ENCODE peak calls at places on chromosome 20, in six cellular contexts. P is endothelial cell of umbilical vein, E is neural progenitor cell, U is IMR-90, F is mammary epithelial cell, R is H9. S is an unnamed sample. For H3K27me3, the result is how much of the 10 kb centered on the place peaks cover.

GRCh38 chr20:57669626-57670025 is 40.2 kb downstream of the PMEPA1 start:
- DNase-seq in P (no peak), E (no peak), U (no peak), F (no peak), R (no peak), S (no peak)

GRCh38 chr20:55205684-55206083 is 730.3 kb downstream of the DOK5 start:
- DNase-seq in P (no peak), E (no peak), U (no peak), F (peak), R (no peak), S (no peak)

GRCh38 chr20:39751557-39752137 is 789.5 kb downstream of the DHX35 start:
- DNase-seq in P (no peak), E (no peak), U (no peak), F (no peak), R (no peak), S (no peak)

GRCh38 chr20:58065508-58066361 is 162.7 kb downstream of the ANKRD60 start:
- DNase-seq in P (no peak), E (no peak), U (no peak), F (peak), R (no peak), S (no peak)

GRCh38 chr20:34773726-34774125 is 51.7 kb downstream of the NCOA6 start:
- DNase-seq in P (no peak), E (no peak), U (no peak), F (no peak), R (no peak), S (peak)

GRCh38 chr20:21820688-21821087 is 115.2 kb downstream of the PAX1 start:
- DNase-seq in P (no peak), E (no peak), U (no peak), F (no peak), R (no peak), S (no peak)

GRCh38 chr20:58684291-58684690 is 8.3 kb upstream of the NPEPL1 start:
- DNase-seq in P (no peak), E (no peak), U (no peak), F (no peak), R (no peak), S (no peak)

GRCh38 chr20:35674921-35675320 is 10.2 kb upstream of the CPNE1 start:
- DNase-seq in P (no peak), E (no peak), U (no peak), F (no peak), R (no peak), S (no peak)

GRCh38 chr20:17662333-17663039 is 19.6 kb downstream of the RRBP1 start:
- DNase-seq in P (no peak), E (no peak), U (peak), F (no peak), R (no peak), S (peak)

GRCh38 chr20:46217583-46217982 is 90.7 kb downstream of the CDH22 start:
- DNase-seq in P (no peak), E (no peak), U (no peak), F (no peak), R (no peak), S (no peak)

GRCh38 chr20:58309607-58310290 is at the start of gene RAB22A:
- DNase-seq in P (peak), E (peak), U (peak), F (peak), R (peak), S (peak)

GRCh38 chr20:20452254-20452676 is 84.4 kb downstream of the INSM1 start:
- DNase-seq in P (peak), E (peak), U (peak), F (peak), R (peak), S (peak)

GRCh38 chr20:57678340-57678739 is 31.5 kb downstream of the PMEPA1 start:
- DNase-seq in P (no peak), E (no peak), U (no peak), F (no peak), R (no peak), S (no peak)

GRCh38 chr20:35311409-35311808 is 19.2 kb upstream of the FAM83C start:
- DNase-seq in P (no peak), E (no peak), U (peak), F (peak), R (peak), S (no peak)

GRCh38 chr20:57708694-57709673 is 831 bp downstream of the PMEPA1 start:
- DNase-seq in P (peak), E (peak), U (peak), F (no peak), R (no peak), S (peak)

GRCh38 chr20:25544316-25544715 is 41.0 kb downstream of the NINL start:
- DNase-seq in P (no peak), E (no peak), U (no peak), F (no peak), R (no peak), S (peak)

GRCh38 chr20:58623579-58624473 is 27.3 kb upstream of the STX16 start:
- DNase-seq in P (peak), E (no peak), U (peak), F (peak), R (no peak), S (peak)

GRCh38 chr20:32607324-32607723 is 22.2 kb upstream of the NOL4L start:
- DNase-seq in P (no peak), E (no peak), U (no peak), F (no peak), R (no peak), S (no peak)

GRCh38 chr20:52231230-52231746 is 39.7 kb upstream of the ZFP64 start:
- DNase-seq in P (no peak), E (no peak), U (no peak), F (no peak), R (no peak), S (no peak)

GRCh38 chr20:4925842-4926530 is 75.3 kb downstream of the SLC23A2 start:
- DNase-seq in P (peak), E (no peak), U (peak), F (peak), R (no peak), S (peak)

GRCh38 chr20:36468149-36469000 is 72.9 kb upstream of the MYL9 start:
- DNase-seq in P (peak), E (no peak), U (no peak), F (no peak), R (no peak), S (no peak)

GRCh38 chr20:36542019-36542488 is 735 bp downstream of the MYL9 start:
- DNase-seq in P (peak), E (peak), U (peak), F (no peak), R (peak), S (peak)

GRCh38 chr20:42123981-42124473 is 505.9 kb upstream of the CHD6 start:
- DNase-seq in P (no peak), E (no peak), U (no peak), F (no peak), R (no peak), S (no peak)

GRCh38 chr20:41654884-41655283 is 36.7 kb upstream of the CHD6 start:
- DNase-seq in P (no peak), E (peak), U (peak), F (peak), R (peak), S (peak)

GRCh38 chr20:8519887-8520286 is 387.8 kb downstream of the PLCB1 start:
- DNase-seq in P (no peak), E (no peak), U (no peak), F (no peak), R (no peak), S (no peak)
- H3K9ac ChIP-seq in P (no peak), E (no peak), U (no peak), F (no peak), R (no peak), S (no peak)

GRCh38 chr20:63256954-63257353 is 2.7 kb upstream of the NKAIN4 start:
- DNase-seq in P (no peak), E (no peak), U (no peak), F (no peak), R (no peak), S (no peak)

GRCh38 chr20:63259734-63260460 is 5.6 kb upstream of the NKAIN4 start:
- DNase-seq in P (no peak), E (no peak), U (no peak), F (no peak), R (no peak), S (no peak)

GRCh38 chr20:63258826-63259225 is 4.6 kb upstream of the NKAIN4 start:
- DNase-seq in P (no peak), E (no peak), U (no peak), F (no peak), R (no peak), S (peak)

GRCh38 chr20:63255911-63256704 is 1.8 kb upstream of the NKAIN4 start:
- DNase-seq in P (no peak), E (no peak), U (no peak), F (peak), R (no peak), S (no peak)

GRCh38 chr20:63257629-63258028 is 3.4 kb upstream of the NKAIN4 start:
- DNase-seq in P (no peak), E (no peak), U (no peak), F (no peak), R (no peak), S (no peak)
- H3K27me3 ChIP-seq in P (under half), E (under half), U (half or more), F (under half), R (under half), S (half or more)

DNA sequence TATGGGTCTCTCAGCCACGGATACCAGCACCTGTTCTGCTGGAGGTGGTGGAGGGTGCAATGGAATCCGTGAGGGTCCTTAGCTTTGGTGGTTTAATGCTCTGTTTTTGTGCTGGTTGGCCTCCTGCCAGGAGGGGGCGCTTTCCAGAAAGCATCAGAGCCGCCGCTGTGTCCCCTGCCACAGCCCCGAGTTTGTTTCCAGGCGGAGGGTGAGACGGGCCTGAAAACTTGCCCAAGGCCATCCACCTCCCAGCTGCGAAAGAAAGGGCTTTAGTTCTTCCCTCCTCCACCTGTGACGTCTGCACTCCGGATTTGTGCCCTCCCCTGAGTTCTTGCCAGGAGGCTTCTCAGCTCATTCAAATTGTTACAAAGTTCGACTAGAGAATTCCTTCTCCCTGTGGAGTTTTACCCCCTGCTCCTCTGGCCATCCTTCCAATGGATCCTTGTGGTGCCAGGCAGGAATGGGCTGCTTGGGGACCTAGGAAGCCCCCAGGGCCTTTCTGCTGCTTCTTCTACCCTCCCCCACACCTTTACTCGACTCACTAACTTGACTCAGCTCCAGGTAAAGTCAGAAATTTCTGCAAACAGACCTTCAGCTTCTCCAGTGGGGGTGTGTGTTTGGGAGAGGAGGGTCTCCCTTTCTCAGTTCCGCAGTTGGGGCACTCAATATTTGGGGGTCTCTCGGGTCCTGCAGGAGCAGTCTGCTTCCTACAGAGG is 873.7 kb downstream of the KIF16B start:
- DNase-seq in P (no peak), E (no peak), U (no peak), F (peak), R (peak), S (no peak)
- H3K9ac ChIP-seq in P (no peak), E (no peak), U (no peak), F (peak), R (no peak), S (no peak)

DNA sequence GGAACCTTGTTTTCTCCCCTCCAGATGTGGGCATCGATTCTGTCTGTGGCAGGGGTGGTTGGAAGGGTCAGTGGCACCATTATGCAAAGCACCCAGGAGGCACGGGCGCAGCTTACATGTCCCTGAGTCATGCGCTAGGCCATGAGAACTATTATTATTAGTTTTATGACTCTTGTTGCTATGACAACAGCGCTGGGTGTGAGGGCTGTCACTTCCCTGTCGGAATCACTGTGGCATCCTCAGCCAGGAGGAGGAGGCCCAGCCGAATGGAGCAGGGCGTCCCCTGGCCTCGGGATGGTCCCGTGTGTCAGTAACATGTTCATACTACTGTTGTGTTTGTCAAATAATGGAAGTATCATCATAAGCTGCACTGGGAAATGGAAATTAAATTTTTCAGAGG is 247.8 kb downstream of the CDH4 start:
- DNase-seq in P (no peak), E (no peak), U (peak), F (no peak), R (no peak), S (no peak)
- H3K27me3 ChIP-seq in P (under half), E (under half), U (under half), F (under half), R (under half), S (under half)

GRCh38 chr20:10585308-10585707 is 88.5 kb downstream of the JAG1 start:
- DNase-seq in P (no peak), E (no peak), U (no peak), F (no peak), R (no peak), S (no peak)
- H3K9ac ChIP-seq in P (no peak), E (no peak), U (no peak), F (no peak), R (no peak), S (no peak)

DNA sequence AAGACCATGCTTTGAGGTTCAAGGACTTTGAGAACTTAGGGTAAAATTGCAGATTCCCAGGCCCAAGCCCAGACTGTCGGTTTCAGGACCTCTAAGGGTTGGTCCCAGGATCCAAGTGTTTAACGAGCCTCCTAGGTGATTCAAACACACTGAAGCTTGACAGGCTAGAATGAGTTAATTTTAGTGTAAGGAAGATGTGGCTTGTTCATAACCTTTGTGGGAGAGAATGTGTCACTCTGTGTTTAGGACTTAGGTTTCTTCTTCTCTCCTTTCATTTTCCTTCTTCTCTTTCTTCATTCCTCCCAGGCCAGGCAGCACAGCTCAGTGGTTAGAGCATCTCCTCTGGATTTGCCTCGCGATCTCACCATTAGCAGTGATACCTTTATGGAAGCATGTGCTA is 104.8 kb upstream of the KCNG1 start:
- DNase-seq in P (no peak), E (no peak), U (no peak), F (no peak), R (peak), S (no peak)
- H3K27me3 ChIP-seq in P (under half), E (under half), U (under half), F (under half), R (under half), S (under half)

GRCh38 chr20:38156888-38157634 is 8.0 kb downstream of the TGM2 start:
- DNase-seq in P (peak), E (no peak), U (peak), F (peak), R (no peak), S (peak)
- H3K9ac ChIP-seq in P (peak), E (no peak), U (peak), F (no peak), R (no peak), S (no peak)

DNA sequence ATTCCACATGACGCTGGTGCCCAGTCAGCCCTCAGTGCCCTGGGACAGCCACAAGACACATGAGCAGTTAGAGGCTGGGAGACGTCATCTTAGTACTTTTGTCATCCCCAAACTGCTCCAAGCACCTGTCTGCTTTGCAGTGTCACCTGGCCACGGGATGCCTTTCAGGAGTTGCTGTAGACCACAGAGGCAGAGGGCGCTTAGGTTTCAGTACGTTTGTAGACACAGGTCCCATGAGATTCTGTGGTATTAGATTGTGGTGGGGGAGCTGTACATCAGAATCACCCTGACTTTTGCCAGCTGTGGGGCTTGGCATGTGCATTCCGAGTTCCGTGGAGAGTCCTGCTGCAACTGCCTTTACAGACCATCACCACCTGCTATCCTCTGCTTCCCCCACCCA is 16.7 kb downstream of the MAVS start:
- DNase-seq in P (no peak), E (no peak), U (no peak), F (no peak), R (no peak), S (no peak)
- H3K27me3 ChIP-seq in P (under half), E (under half), U (under half), F (under half), R (under half), S (under half)

GRCh38 chr20:59848182-59848581 is 85.3 kb downstream of the SYCP2 start:
- DNase-seq in P (no peak), E (no peak), U (no peak), F (no peak), R (no peak), S (no peak)
- H3K9ac ChIP-seq in P (no peak), E (no peak), U (no peak), F (no peak), R (no peak), S (no peak)

GRCh38 chr20:62983210-62983609 is 23.6 kb downstream of the BHLHE23 start:
- DNase-seq in P (no peak), E (no peak), U (no peak), F (no peak), R (no peak), S (no peak)

GRCh38 chr20:62984666-62985065 is 22.1 kb downstream of the BHLHE23 start:
- DNase-seq in P (no peak), E (no peak), U (no peak), F (no peak), R (no peak), S (no peak)

GRCh38 chr20:62987114-62987513 is 19.6 kb downstream of the BHLHE23 start:
- DNase-seq in P (no peak), E (no peak), U (no peak), F (no peak), R (no peak), S (no peak)

GRCh38 chr20:62986257-62986807 is 20.4 kb downstream of the BHLHE23 start:
- DNase-seq in P (no peak), E (no peak), U (no peak), F (no peak), R (no peak), S (no peak)

DNA sequence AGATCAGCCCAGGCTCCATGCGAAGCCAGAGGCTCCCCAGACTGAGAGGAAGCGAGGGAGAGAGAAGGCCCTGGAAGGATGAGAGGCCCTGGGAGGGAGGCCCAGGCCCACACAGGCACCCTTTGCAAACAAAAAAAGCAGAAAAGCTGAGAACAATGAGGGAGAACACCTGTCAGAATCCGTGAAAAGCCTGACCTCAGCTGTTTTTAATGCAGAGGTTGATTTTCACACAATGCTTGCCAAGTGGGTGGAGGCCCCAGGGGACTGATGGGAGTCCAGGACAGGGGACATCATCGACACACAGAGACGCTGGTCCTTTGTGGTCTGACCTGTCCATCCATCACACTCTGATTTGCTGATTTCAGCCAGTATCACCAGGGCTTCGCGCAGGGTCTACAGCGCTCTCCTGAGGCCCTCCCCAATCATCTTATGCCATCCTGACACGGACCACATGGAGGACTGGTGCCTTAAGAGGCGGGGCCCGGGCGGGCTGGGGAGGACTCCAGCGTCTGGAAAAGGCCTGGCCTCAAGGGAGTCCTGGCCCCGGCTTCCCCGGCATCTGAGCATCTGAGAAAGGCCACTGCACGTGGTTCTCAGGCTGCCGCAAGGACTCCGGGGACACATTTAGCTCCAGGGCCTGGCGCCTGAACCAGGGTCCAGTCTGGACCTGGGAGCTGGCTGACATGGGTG is 21.5 kb downstream of the BHLHE23 start:
- DNase-seq in P (no peak), E (no peak), U (no peak), F (no peak), R (no peak), S (no peak)
- H3K27me3 ChIP-seq in P (under half), E (under half), U (half or more), F (under half), R (under half), S (half or more)